ENCODE peak calls at places on chromosomes 7 and 10, in four cellular contexts. N is AG04450; Y is heart right ventricle; L is CD4-positive, alpha-beta T cell. M is an unnamed sample.

GRCh38 chr10:113381906-113382562 is 170.8 kb upstream of the HABP2 start:
- DNase-seq in Y (peak; percentile 15), N (no peak), L (no peak), M (no peak)

GRCh38 chr7:142519790-142520078 is 229.5 kb upstream of the PRSS1 start:
- DNase-seq in Y (no peak), N (no peak), L (no peak), M (no peak)

GRCh38 chr7:130721486-130722277 is 12.3 kb downstream of the KLF14 start:
- DNase-seq in L (no peak), Y (peak; percentile 82), N (peak; percentile 7), M (peak; percentile 81)

GRCh38 chr10:103897241-103897774 is 20.7 kb downstream of the STN1 start:
- DNase-seq in N (no peak), Y (no peak), L (no peak), M (no peak)

GRCh38 chr7:23383225-23383624 is 84.1 kb downstream of the MALSU1 start:
- DNase-seq in L (no peak), Y (no peak), N (no peak), M (no peak)

GRCh38 chr7:121046893-121047468 is 58.5 kb downstream of the CPED1 start:
- DNase-seq in Y (no peak), N (no peak), L (no peak), M (no peak)

GRCh38 chr7:47375590-47375989 is 206.3 kb downstream of the TNS3 start:
- DNase-seq in L (no peak), N (no peak), Y (no peak), M (no peak)

GRCh38 chr10:11885437-11886137 is 62.4 kb downstream of the PROSER2 start:
- DNase-seq in Y (no peak), N (no peak), L (no peak), M (no peak)

GRCh38 chr7:99218406-99219184 is 10.7 kb upstream of the KPNA7 start:
- DNase-seq in L (no peak), Y (no peak), N (no peak), M (no peak)

GRCh38 chr7:151752816-151753600 is 123.9 kb downstream of the PRKAG2 start:
- DNase-seq in Y (no peak), N (no peak), L (no peak), M (no peak)

GRCh38 chr10:72336259-72337038 is 18.3 kb downstream of the DNAJB12 start:
- DNase-seq in L (no peak), Y (no peak), N (no peak), M (no peak)

GRCh38 chr7:44132039-44132438 is 8.7 kb upstream of the POLD2 start:
- DNase-seq in Y (peak; percentile 32), N (no peak), L (no peak), M (no peak)

GRCh38 chr10:110279062-110279986 is 25.4 kb downstream of the SMNDC1 start:
- DNase-seq in N (peak; percentile 43), Y (peak; percentile 71), L (no peak), M (peak; percentile 75)

GRCh38 chr10:103507235-103508191 is 14.0 kb downstream of the NEURL1 start:
- DNase-seq in N (no peak), L (no peak), Y (no peak), M (no peak)

GRCh38 chr7:24769014-24769830 is 12.0 kb upstream of the GSDME start:
- DNase-seq in Y (no peak), L (no peak), N (no peak), M (peak; percentile 50)

GRCh38 chr7:95529701-95530100 is 44.0 kb downstream of the ASB4 start:
- DNase-seq in N (no peak), L (no peak), Y (no peak), M (no peak)

GRCh38 chr7:25244193-25244592 is 15.9 kb upstream of the NPVF start:
- DNase-seq in Y (no peak), N (no peak), L (no peak), M (no peak)

GRCh38 chr10:83522881-83523386 is 616.4 kb upstream of the GHITM start:
- DNase-seq in N (no peak), L (no peak), Y (peak; percentile 45), M (peak; percentile 67)

GRCh38 chr7:154576604-154577003 is 426.3 kb downstream of the PAXIP1 start:
- DNase-seq in Y (no peak), N (no peak), L (no peak), M (no peak)

GRCh38 chr10:34526758-34527730 is 288.1 kb downstream of the PARD3 start:
- DNase-seq in Y (peak; percentile 23), L (no peak), N (peak; percentile 89), M (no peak)

DNA sequence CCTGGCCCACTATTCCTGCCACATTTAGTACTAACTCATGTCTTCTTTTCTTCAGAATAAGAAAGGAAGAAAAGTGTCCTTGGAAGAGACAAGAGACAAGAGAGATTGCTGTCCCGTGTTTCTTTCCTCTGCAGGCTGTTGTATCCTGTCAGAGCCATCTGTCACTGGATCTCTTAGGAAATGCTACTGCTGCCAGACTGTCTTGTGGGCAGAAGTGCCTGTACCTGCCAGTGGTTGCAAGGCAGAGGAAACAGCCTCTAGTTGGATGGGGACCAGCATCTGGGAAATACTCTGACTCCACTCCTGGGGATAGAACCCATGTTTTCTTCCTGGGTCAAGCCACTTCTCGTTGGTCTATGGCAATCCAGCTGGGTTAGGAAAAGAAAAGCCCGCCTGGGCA is 16.7 kb upstream of the MAP3K8 start:
- DNase-seq in N (no peak), L (no peak), Y (no peak), M (no peak)
- TF ChIP-seq CTCF in N (no peak), L (no peak), Y (no peak), M (no peak)

GRCh38 chr10:10699427-10699826 is 318.2 kb upstream of the CELF2 start:
- DNase-seq in Y (no peak), L (no peak), N (no peak), M (no peak)
- H3K27me3 ChIP-seq in Y (no peaks in the 10 kb centered on the region), L (no peaks in the 10 kb centered on the region), N (no peaks in the 10 kb centered on the region), M (no peaks in the 10 kb centered on the region)

DNA sequence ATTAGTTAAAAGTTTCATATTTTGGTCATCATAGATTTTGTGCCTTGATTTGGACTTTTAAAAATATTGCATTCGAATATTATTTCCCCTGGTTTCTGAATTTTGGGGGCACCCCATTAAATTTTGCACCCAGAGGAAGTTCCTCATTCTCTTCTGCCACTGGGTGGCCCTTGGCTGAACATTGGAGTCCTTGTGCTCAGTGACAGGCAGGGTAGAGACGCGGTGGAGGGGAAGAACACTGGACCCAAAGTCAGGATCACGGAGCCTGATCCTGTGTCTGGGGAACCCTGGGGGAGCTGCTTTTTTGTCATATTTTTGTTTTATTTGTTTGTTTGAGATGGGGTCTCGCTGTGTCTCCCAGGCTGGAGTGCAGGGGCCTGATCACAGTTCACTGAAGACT is 74.7 kb downstream of the MKI67 start:
- DNase-seq in N (no peak), Y (no peak), L (no peak), M (no peak)
- TF ChIP-seq CTCF in N (no peak), Y (no peak), L (no peak), M (no peak)

DNA sequence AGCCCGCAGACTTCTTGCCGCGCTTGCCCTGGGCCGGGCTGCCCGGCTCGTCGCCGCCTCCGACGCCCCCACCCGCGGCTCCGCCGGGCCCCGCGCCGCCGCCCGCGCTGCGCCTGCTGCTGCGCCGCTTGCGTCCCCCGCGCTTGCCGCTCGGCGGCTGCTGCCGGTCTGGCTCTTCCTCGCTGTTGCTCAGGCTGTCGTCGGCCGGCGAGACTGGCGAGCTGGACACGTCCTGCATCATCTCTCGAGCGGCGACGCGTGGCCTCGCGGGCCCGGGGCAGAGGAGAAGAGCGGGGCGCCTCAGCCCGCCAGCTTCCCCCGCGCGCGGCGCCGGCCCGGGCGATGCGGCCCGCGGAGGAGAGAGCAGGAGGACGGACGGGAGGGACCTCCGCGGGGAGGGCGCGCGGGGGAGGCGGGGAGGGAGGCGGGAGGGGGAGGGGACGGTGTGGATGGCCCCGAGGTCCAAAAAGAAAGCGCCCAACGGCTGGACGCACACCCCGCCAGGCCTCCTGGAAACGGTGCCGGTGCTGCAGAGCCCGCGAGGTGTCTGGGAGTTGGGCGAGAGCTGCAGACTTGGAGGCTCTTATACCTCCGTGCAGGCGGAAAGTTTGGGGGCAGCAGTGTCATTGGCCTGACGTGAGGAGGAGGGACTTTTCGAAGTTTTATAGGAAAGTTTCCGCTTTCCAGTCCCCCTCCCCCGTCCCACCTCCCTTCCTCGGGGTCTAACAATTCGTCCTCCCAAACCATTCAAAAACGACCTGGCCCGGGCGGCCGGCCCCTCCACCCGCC is at the start of gene TWIST1:
- DNase-seq in L (no peak), Y (peak; percentile 46), N (peak; percentile 86), M (peak; percentile 75)
- H3K27me3 ChIP-seq in L (peaks cover 83% of the 10 kb centered on the region), Y (peaks cover 99% of the 10 kb centered on the region), N (no peaks in the 10 kb centered on the region), M (peaks cover 10% of the 10 kb centered on the region)

DNA sequence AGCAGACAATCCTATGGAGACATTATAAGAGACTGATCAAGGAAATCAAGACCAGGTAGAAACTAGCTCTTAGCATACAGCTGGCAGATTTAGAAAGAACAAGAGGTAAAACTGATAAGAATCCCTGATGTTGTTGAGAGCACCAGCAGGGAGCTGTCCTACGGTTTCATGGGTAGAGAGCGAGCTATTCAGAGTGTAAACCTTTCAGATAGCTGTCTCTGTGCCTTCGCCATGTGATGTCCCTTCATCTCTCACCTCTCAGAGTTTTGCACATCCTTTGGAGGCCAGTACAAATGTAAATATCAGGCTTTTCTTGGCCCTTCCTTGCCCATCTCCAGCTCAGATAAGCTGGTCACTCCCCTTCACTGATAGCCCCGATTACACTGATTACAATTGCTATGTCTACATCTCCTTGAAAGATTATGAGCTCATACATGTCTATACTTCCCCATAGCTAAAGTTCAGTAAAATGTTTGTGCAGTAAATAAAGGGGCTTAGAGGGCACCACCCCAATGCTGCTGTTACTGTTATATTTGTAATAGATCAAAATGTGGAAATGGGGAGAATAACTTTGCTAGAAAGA is 21.9 kb downstream of the THSD7A start:
- DNase-seq in Y (no peak), N (no peak), L (no peak), M (no peak)
- TF ChIP-seq CTCF in Y (no peak), N (no peak), L (no peak), M (no peak)

DNA sequence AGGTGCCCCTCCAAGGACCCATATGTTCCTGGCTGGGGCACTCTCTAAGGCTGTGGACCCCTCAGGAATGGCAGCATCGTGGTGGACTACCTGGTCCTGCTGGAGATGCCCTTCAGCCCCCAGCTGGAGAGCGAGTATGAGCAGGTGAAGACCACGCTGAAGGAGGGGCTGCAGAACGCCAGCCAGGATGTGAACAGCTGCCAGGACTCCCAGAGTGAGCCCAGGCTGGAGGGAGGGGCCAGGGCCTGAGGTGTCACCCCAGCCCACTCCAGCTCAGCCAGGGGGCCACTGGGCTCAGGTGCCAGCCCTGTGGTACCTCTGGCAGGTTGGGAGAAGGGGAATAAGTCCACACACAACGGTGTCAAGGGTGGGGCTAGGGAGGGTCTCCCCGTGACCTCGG is 4.7 kb upstream of the MUC12 start:
- DNase-seq in N (no peak), L (no peak), Y (no peak), M (no peak)
- H3K27me3 ChIP-seq in N (peaks cover 60% of the 10 kb centered on the region), L (peaks cover 61% of the 10 kb centered on the region), Y (peaks cover 77% of the 10 kb centered on the region), M (peaks cover 16% of the 10 kb centered on the region)

DNA sequence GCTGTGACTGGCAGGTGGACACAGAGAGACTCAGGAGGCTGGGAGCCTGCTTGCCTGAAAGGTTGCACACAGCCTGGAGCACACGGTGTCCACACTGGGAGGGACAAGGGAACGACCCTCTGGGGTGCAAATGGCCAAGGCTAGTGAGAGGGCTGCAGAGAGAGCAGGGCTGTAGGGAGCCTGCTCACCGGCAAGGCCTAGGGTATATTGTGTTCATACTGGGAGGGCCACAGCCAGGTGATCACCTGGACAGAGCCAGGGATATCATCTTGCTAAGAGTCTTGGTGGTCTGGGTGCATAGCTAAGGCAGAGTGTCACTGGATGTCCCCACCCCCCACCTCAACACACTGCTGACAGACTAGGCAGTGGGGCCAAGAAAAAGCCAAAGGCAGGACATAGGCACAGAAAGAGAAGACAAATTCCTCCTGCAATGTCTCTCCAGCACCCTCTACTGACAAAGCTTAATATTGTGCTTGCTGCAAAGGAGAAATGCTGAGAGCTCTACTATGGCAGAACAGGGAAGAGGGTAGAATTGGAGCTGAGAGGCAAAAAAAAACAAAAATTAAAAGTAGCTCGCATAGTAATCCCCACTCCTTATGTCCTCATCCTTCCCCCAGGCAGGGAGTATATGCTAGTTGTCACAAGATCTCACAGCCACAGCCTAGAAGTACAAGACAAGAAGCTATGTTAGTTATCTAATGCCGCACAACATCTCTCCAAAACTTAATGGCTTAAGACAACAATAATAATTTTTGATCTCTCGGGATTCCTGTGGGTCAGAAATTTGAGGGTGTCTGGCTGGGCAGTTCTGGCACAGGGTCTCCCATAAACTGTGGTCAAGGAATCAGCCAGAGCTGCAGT is 40.0 kb downstream of the CPVL start:
- DNase-seq in Y (peak; percentile 67), N (peak; percentile 8), L (no peak), M (peak; percentile 57)
- TF ChIP-seq CTCF in Y (peak; percentile 83), N (peak; percentile 95), L (peak; percentile 53), M (peak; percentile 82)